ENCODE peak calls at places on chromosome 1, in seven cellular contexts. E is neural progenitor cell, G is tibial nerve, F is IMR-90, U is left lung, Z is ovary, M is Peyer's patch. W is an unnamed sample.

GRCh38 chr1:151060241-151061011 is at the start of gene MLLT11:
- DNase-seq in E (peak; percentile 94), G (no peak), F (peak; percentile 69), U (no peak), Z (peak; percentile 52), M (peak; percentile 59), W (peak; percentile 55)

GRCh38 chr1:93723101-93723500 is 41.5 kb upstream of the BCAR3 start:
- DNase-seq in E (peak; percentile 71), G (no peak), F (no peak), U (no peak), Z (no peak), M (no peak), W (no peak)

GRCh38 chr1:209655412-209655811 is 3.2 kb upstream of the LAMB3 start:
- DNase-seq in E (no peak), G (no peak), F (no peak), U (no peak), Z (no peak), M (no peak), W (no peak)

GRCh38 chr1:76868154-76868882 is 1.0 kb downstream of the ST6GALNAC5 start:
- DNase-seq in E (peak; percentile 90), G (no peak), F (peak; percentile 29), U (peak; percentile 83), Z (peak; percentile 59), M (no peak), W (peak; percentile 84)

GRCh38 chr1:19062258-19063029 is 106.0 kb upstream of the IFFO2 start:
- DNase-seq in E (no peak), G (no peak), F (no peak), U (no peak), Z (no peak), M (no peak), W (no peak)

GRCh38 chr1:150931773-150932172 is 5.6 kb downstream of the SETDB1 start:
- DNase-seq in E (no peak), G (no peak), F (peak; percentile 23), U (no peak), Z (no peak), M (no peak), W (no peak)

GRCh38 chr1:214660900-214661299 is 57.9 kb downstream of the CENPF start:
- DNase-seq in E (peak; percentile 19), G (peak; percentile 64), F (peak; percentile 96), U (no peak), Z (peak; percentile 58), M (no peak), W (peak; percentile 48)

GRCh38 chr1:83559090-83559489 is 439.8 kb downstream of the TTLL7 start:
- DNase-seq in E (no peak), G (no peak), F (no peak), U (no peak), Z (no peak), M (no peak), W (no peak)

GRCh38 chr1:110350360-110350759 is 11.2 kb downstream of the RBM15 start:
- DNase-seq in E (no peak), G (no peak), F (no peak), U (no peak), Z (no peak), M (no peak), W (no peak)

GRCh38 chr1:92721886-92722285 is 63.0 kb downstream of the EVI5 start:
- DNase-seq in E (no peak), G (no peak), F (no peak), U (no peak), Z (no peak), M (no peak), W (no peak)

GRCh38 chr1:216310776-216311175 is 112.5 kb downstream of the USH2A start:
- DNase-seq in E (peak; percentile 78), G (no peak), F (peak; percentile 50), U (no peak), Z (no peak), M (no peak), W (no peak)

GRCh38 chr1:23525558-23526174 is 5.4 kb downstream of the E2F2 start:
- DNase-seq in E (no peak), G (no peak), F (no peak), U (no peak), Z (no peak), M (peak; percentile 62), W (no peak)

GRCh38 chr1:46547481-46548383 is 3.7 kb downstream of the KNCN start:
- DNase-seq in E (peak; percentile 78), G (no peak), F (peak; percentile 62), U (peak; percentile 62), Z (no peak), M (no peak), W (no peak)

GRCh38 chr1:222583079-222583478 is 6.7 kb downstream of the TAF1A start:
- DNase-seq in E (no peak), G (no peak), F (no peak), U (no peak), Z (no peak), M (peak; percentile 43), W (no peak)

GRCh38 chr1:167627865-167628641 is 2.0 kb upstream of the RCSD1 start:
- DNase-seq in E (no peak), G (no peak), F (no peak), U (no peak), Z (no peak), M (peak; percentile 88), W (no peak)

DNA sequence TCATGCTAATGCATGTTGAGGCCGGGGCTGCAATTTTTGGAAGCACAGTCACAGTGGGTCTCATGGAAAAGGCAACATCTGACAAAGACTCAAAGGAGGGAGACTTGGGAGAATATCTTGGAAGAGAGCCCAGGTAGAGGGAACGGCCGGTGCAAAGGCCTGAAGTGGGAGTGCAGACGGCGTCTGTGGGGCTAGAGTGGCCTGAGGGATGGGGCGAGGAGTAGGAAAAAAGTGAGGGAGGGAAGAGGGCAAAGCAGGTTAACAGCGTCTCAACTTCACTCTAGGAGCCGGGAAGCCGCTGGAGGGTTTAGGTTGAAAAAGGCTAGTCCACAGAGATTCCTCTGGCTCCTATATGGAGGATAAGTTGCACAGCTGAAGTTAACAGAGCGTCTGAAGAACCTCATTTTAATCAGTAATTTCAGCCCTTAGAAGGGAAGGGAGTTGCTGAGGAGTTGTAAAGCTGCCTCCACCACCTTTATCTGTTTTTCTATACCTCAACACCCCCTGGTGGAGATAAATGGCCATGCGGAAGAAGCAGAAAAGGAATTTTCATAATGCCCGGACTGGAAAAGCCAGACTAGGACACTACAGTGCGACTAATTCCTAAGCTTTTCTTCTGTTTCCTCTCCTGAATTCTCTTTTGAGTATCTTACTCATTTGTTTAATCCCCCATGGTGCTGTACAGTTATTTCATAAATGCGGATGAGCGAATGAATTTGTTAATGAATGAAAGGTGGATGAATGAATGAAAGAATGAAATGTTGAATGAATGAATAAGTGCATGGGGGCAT is 78.7 kb upstream of the ZNF281 start:
- DNase-seq in E (peak; percentile 81), G (peak; percentile 22), F (peak; percentile 85), U (no peak), Z (no peak), M (peak; percentile 26), W (no peak)
- H3K27ac ChIP-seq in E (no peak overlapping the region), G (no peak overlapping the region), F (peak overlapping the region; percentile 13), U (peak overlapping the region; percentile 21), Z (no peak overlapping the region), M (no peak overlapping the region), W (no peak overlapping the region)

DNA sequence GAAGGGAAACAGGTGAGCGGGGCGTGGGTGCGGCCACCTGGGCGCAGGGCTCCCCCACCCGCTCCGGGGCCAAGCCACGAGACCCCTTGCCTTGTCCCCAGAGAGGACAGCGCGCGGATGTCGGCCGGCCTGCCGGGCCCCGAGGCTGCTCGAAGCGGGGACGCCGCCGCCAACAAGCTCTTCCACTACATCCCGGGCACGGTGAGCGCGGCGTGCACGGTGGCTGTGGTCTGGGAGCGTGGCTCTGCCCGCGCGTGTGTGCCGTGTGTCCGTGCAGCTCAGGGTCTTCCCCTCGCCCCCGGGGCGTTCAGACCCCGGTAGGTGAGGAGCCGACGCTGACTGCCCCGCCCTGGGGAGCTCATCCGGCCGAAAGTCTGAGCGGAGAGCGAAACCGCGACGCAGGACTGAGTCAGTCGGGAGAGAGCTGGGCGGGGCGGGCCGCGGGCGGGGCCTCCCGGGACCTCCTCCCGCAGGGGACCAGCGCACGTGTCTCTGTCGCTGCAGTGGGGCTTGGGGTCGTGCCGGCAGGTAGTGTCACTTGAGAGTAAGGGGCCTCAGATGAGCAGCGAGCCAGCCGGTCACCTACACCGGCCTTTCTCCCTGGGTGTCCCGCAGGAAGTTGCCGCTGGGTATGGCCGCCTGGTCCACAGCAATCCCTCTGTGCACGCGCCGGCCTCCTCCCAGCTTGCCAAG is 467 bp downstream of the PLEKHN1 start:
- DNase-seq in E (peak; percentile 70), G (no peak), F (peak; percentile 50), U (peak; percentile 96), Z (no peak), M (peak; percentile 81), W (peak; percentile 86)
- H3K27ac ChIP-seq in E (no peak overlapping the region), G (peak overlapping the region; percentile 48), F (peak overlapping the region; percentile 78), U (peak overlapping the region; percentile 87), Z (no peak overlapping the region), M (peak overlapping the region; percentile 79), W (no peak overlapping the region)

GRCh38 chr1:245807306-245807705 is 652.5 kb downstream of the KIF26B start:
- DNase-seq in E (no peak), G (no peak), F (no peak), U (no peak), Z (no peak), M (peak; percentile 56), W (no peak)

GRCh38 chr1:245802941-245803665 is 648.3 kb downstream of the KIF26B start:
- DNase-seq in E (no peak), G (no peak), F (no peak), U (no peak), Z (no peak), M (no peak), W (no peak)

GRCh38 chr1:245804696-245805095 is 649.9 kb downstream of the KIF26B start:
- DNase-seq in E (no peak), G (no peak), F (no peak), U (no peak), Z (no peak), M (no peak), W (no peak)

GRCh38 chr1:245803666-245804037 is 648.9 kb downstream of the KIF26B start:
- DNase-seq in E (no peak), G (no peak), F (no peak), U (no peak), Z (no peak), M (no peak), W (no peak)

DNA sequence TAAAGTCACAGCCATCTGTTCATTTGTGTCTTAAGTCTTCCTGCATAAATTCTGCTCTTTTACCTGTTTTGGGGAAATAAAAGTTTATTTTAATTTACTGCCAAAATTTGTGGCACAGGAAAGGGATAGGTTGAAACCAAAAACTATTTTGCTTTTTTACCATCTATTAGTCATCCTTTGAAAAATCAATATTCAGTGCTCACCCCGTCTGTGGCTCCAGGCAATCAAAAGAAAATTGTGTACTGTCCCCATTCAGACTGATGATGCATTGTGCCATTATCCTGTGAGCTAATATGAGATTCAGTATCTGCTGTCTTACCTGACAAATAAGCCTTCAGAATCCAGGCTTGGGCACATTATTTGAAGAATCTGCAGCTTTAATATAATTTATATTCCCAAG is 650.7 kb downstream of the KIF26B start:
- DNase-seq in E (no peak), G (no peak), F (no peak), U (no peak), Z (no peak), M (no peak), W (no peak)
- H3K27ac ChIP-seq in E (no peak overlapping the region), G (no peak overlapping the region), F (no peak overlapping the region), U (no peak overlapping the region), Z (no peak overlapping the region), M (no peak overlapping the region), W (no peak overlapping the region)

DNA sequence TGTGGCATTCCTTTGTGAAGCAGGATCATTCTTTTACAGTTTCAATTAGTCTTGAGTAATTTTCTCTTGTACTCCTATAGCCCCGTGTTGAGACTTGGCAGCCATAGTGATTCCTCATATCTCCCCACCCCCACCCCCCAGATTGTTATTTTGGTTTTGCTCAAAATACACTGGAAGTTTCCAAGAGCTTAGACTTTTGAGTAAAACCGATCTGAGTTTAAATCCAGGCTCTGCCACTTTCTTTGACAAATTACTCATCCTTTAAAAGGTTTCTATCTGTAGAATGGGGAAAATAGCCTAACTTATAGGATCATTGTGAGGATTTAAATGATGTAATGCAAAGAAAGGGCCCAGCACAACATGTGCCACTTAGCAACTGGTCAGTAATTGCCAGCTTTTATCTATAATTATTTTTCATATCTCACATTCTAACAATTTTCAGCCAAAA is 53.1 kb upstream of the RC3H1 start:
- DNase-seq in E (no peak), G (no peak), F (no peak), U (no peak), Z (no peak), M (no peak), W (no peak)
- H3K27ac ChIP-seq in E (no peak overlapping the region), G (no peak overlapping the region), F (no peak overlapping the region), U (no peak overlapping the region), Z (no peak overlapping the region), M (no peak overlapping the region), W (no peak overlapping the region)